ENCODE peak calls at places on chromosome 10, in seven cellular contexts. R is cardiac muscle cell, U is ovary, D is breast epithelium, Z is PC-3, I is neural progenitor cell, O is prostate gland. V is an unnamed sample. For H3K9me3 and H3K27me3, the result is how much of the 10 kb centered on the place peaks cover.

GRCh38 chr10:62083868-62084267 is 182.4 kb downstream of the ARID5B start:
- DNase-seq in R (peak), U (peak), D (no peak), Z (peak), I (no peak), O (peak), V (no peak)

GRCh38 chr10:81874878-81875679 is at the start of gene NRG3:
- DNase-seq in R (peak), U (no peak), D (no peak), Z (no peak), I (peak), O (no peak), V (no peak)

GRCh38 chr10:23375366-23375765 is 30.8 kb upstream of the C10orf67 start:
- DNase-seq in R (no peak), U (no peak), D (no peak), Z (no peak), I (no peak), O (no peak), V (no peak)

GRCh38 chr10:46223064-46223480 is 63.7 kb upstream of the ANTXRL start:
- DNase-seq in R (no peak), U (no peak), D (no peak), Z (no peak), I (no peak), O (no peak), V (no peak)

GRCh38 chr10:86312701-86313270 is 53.8 kb downstream of the GRID1 start:
- DNase-seq in R (peak), U (no peak), D (no peak), Z (no peak), I (peak), O (no peak), V (no peak)

GRCh38 chr10:72730462-72730861 is 38.5 kb downstream of the MCU start:
- DNase-seq in R (no peak), U (no peak), D (no peak), Z (no peak), I (no peak), O (no peak), V (no peak)

GRCh38 chr10:121113385-121113696 is 262.2 kb downstream of the WDR11 start:
- DNase-seq in R (no peak), U (no peak), D (no peak), Z (peak), I (no peak), O (no peak), V (no peak)

GRCh38 chr10:10797467-10797866 is 220.2 kb upstream of the CELF2 start:
- DNase-seq in R (no peak), U (peak), D (no peak), Z (no peak), I (no peak), O (no peak), V (no peak)

GRCh38 chr10:18463673-18464211 is 187.6 kb downstream of the NSUN6 start:
- DNase-seq in R (peak), U (no peak), D (no peak), Z (no peak), I (no peak), O (no peak), V (no peak)

GRCh38 chr10:33273295-33274002 is 61.0 kb downstream of the NRP1 start:
- DNase-seq in R (peak), U (peak), D (peak), Z (peak), I (peak), O (peak), V (peak)

GRCh38 chr10:124495725-124496124 is 34.1 kb downstream of the LHPP start:
- DNase-seq in R (no peak), U (no peak), D (no peak), Z (no peak), I (no peak), O (no peak), V (no peak)

GRCh38 chr10:8312861-8313260 is 258.4 kb downstream of the GATA3 start:
- DNase-seq in R (no peak), U (no peak), D (no peak), Z (peak), I (no peak), O (no peak), V (no peak)

GRCh38 chr10:182441-183201 is 47.4 kb downstream of the ZMYND11 start:
- DNase-seq in R (no peak), U (no peak), D (no peak), Z (no peak), I (no peak), O (no peak), V (no peak)

GRCh38 chr10:77371848-77372247 is 265.8 kb downstream of the KCNMA1 start:
- DNase-seq in R (no peak), U (no peak), D (no peak), Z (peak), I (no peak), O (peak), V (no peak)

GRCh38 chr10:34626158-34626557 is 188.9 kb downstream of the PARD3 start:
- DNase-seq in R (no peak), U (no peak), D (no peak), Z (no peak), I (no peak), O (peak), V (no peak)

GRCh38 chr10:131817866-131818509 is 82.8 kb upstream of the PPP2R2D start:
- DNase-seq in R (no peak), U (no peak), D (peak), Z (no peak), I (no peak), O (no peak), V (no peak)

GRCh38 chr10:104080762-104081161 is 4.9 kb downstream of the COL17A1 start:
- DNase-seq in R (peak), U (no peak), D (no peak), Z (peak), I (peak), O (no peak), V (no peak)

GRCh38 chr10:127972958-127973357 is 66.1 kb downstream of the PTPRE start:
- DNase-seq in R (no peak), U (no peak), D (no peak), Z (no peak), I (no peak), O (no peak), V (no peak)

GRCh38 chr10:132721725-132722124 is 64.2 kb downstream of the NKX6-2 start:
- DNase-seq in R (no peak), U (no peak), D (no peak), Z (no peak), I (no peak), O (no peak), V (no peak)

GRCh38 chr10:24908793-24909423 is 43.5 kb downstream of the PRTFDC1 start:
- DNase-seq in R (no peak), U (no peak), D (no peak), Z (peak), I (no peak), O (no peak), V (no peak)

GRCh38 chr10:18523025-18523424 is 128.4 kb downstream of the NSUN6 start:
- DNase-seq in R (no peak), U (no peak), D (no peak), Z (no peak), I (no peak), O (no peak), V (no peak)

GRCh38 chr10:27446091-27446918 is 57.8 kb upstream of the RAB18 start:
- DNase-seq in R (peak), U (no peak), D (no peak), Z (peak), I (peak), O (no peak), V (no peak)

GRCh38 chr10:88427024-88427423 is 156.1 kb downstream of the RNLS start:
- DNase-seq in R (no peak), U (no peak), D (no peak), Z (no peak), I (no peak), O (no peak), V (no peak)

GRCh38 chr10:127034224-127034623 is 129.0 kb downstream of the DOCK1 start:
- DNase-seq in R (no peak), U (no peak), D (no peak), Z (no peak), I (no peak), O (no peak), V (no peak)

GRCh38 chr10:117425908-117426566 is 50.8 kb upstream of the PDZD8 start:
- DNase-seq in R (no peak), U (no peak), D (no peak), Z (no peak), I (no peak), O (no peak), V (no peak)

GRCh38 chr10:88411772-88412349 is 171.3 kb downstream of the RNLS start:
- DNase-seq in R (no peak), U (no peak), D (no peak), Z (no peak), I (no peak), O (no peak), V (no peak)

GRCh38 chr10:82982110-82982608 is 1107.2 kb downstream of the NRG3 start:
- DNase-seq in R (no peak), U (no peak), D (no peak), Z (peak), I (no peak), O (no peak), V (no peak)

GRCh38 chr10:77804371-77804770 is 122.2 kb downstream of the DLG5 start:
- DNase-seq in R (no peak), U (no peak), D (no peak), Z (no peak), I (no peak), O (no peak), V (no peak)

GRCh38 chr10:114767101-114767588 is 54.4 kb upstream of the FHIP2A start:
- DNase-seq in R (no peak), U (no peak), D (no peak), Z (peak), I (no peak), O (no peak), V (no peak)

GRCh38 chr10:122505011-122505410 is 43.7 kb downstream of the HTRA1 start:
- DNase-seq in R (no peak), U (no peak), D (no peak), Z (no peak), I (no peak), O (no peak), V (peak)

GRCh38 chr10:122503004-122503403 is 41.7 kb downstream of the HTRA1 start:
- DNase-seq in R (no peak), U (no peak), D (no peak), Z (no peak), I (no peak), O (no peak), V (no peak)

GRCh38 chr10:122504551-122504950 is 43.2 kb downstream of the HTRA1 start:
- DNase-seq in R (no peak), U (peak), D (peak), Z (peak), I (no peak), O (peak), V (peak)

GRCh38 chr10:122505885-122506284 is 44.5 kb downstream of the HTRA1 start:
- DNase-seq in R (no peak), U (no peak), D (no peak), Z (no peak), I (no peak), O (no peak), V (no peak)

GRCh38 chr10:122503886-122504285 is 42.5 kb downstream of the HTRA1 start:
- DNase-seq in R (no peak), U (no peak), D (no peak), Z (no peak), I (no peak), O (no peak), V (no peak)
- H3K27ac ChIP-seq in R (no peak), U (peak), D (peak), Z (no peak), I (no peak), O (no peak), V (peak)

GRCh38 chr10:19917756-19918478 is 101.7 kb downstream of the PLXDC2 start:
- DNase-seq in R (no peak), U (no peak), D (no peak), Z (no peak), I (no peak), O (no peak), V (no peak)
- H3K9me3 ChIP-seq in R (under half), U (under half), D (under half), Z (under half), I (under half), O (under half), V (under half)

GRCh38 chr10:116210588-116211346 is 62.2 kb downstream of the GFRA1 start:
- DNase-seq in R (no peak), U (no peak), D (no peak), Z (no peak), I (no peak), O (no peak), V (no peak)
- H3K27me3 ChIP-seq in R (under half), U (under half), D (under half), Z (under half), I (under half), O (under half), V (under half)

DNA sequence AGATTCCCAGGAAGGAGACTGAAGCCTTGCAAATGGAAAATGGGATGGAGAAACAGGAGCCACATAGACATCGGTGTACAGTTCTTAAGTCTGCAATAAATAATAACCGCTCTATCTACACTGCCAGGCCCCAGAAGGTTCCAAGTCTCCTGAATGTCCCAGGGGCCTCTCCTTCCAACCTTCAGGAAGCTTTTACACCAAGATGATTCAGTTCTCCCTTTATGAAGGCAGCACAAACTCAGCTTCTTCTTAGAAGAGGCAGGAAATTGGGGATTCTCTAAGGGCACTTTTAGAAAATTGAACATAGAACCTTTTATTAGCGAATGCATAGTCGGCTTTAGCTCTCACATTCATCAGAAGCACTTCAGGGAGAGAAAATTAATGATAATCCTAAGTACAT is 130.8 kb upstream of the LYZL1 start:
- DNase-seq in R (no peak), U (no peak), D (no peak), Z (no peak), I (no peak), O (no peak), V (no peak)
- H3K27ac ChIP-seq in R (no peak), U (no peak), D (peak), Z (no peak), I (no peak), O (no peak), V (no peak)

DNA sequence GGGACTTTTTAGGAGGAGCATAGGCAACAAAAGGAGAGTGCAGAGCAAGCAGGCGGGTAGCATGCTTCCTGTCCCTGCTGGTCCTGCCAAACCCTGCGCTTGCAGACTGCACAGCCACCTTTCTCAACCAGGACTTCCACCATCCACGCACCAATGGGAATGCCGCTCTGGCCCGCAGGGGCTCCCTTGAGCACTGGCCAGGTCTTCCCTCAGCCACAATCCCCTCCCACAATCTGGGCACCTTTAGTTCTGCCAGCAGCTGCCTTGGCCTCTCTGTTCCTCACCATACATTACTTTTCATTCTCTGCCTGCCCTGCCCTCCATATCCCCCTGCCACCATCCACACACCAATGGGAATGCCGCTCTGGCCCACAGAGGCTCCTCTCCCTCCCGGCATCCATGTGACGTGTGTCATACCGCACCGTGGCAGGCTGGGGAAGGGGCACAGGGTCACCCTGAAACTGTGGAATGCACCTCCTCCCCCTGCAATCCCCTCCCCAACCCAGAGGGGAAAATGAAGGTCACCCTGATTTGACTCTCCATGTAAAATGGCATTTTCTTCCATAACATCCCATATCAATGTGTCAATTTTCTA is 97.3 kb upstream of the MACROH2A2 start:
- DNase-seq in R (no peak), U (no peak), D (no peak), Z (no peak), I (no peak), O (no peak), V (no peak)
- H3K9me3 ChIP-seq in R (under half), U (under half), D (under half), Z (under half), I (under half), O (under half), V (under half)